ENCODE peak calls at places on chromosomes 3 and 15, in eight cellular contexts. Z, T, D, H, J, L, F and U are unnamed samples.

GRCh38 chr15:79168922-79169322 is 78.3 kb upstream of the RASGRF1 start:
- DNase-seq in Z (no peak), J (no peak), H (peak), F (peak), D (no peak), L (peak), T (no peak), U (no peak)

GRCh38 chr3:84175449-84175848 is 783.3 kb upstream of the CADM2 start:
- DNase-seq in D (no peak), H (no peak), Z (no peak), J (no peak), T (no peak), L (no peak), F (no peak), U (no peak)

GRCh38 chr15:60799885-60800728 is 321.2 kb upstream of the ICE2 start:
- DNase-seq in L (no peak), H (peak), J (peak), D (no peak), T (no peak), F (no peak), Z (no peak), U (peak)

GRCh38 chr3:105944721-105945120 is 75.9 kb upstream of the CBLB start:
- DNase-seq in L (peak), J (peak), D (no peak), Z (no peak), T (no peak), F (no peak), H (peak), U (peak)

GRCh38 chr15:84669726-84670125 is 11.7 kb upstream of the NMB start:
- DNase-seq in L (no peak), J (peak), D (no peak), H (peak), Z (no peak), F (no peak), T (no peak), U (no peak)

GRCh38 chr3:127110982-127111693 is 81.8 kb upstream of the PRR23E start:
- DNase-seq in F (no peak), Z (no peak), H (no peak), L (no peak), J (no peak), T (no peak), D (no peak), U (no peak)

GRCh38 chr15:85582719-85583089 is 202.3 kb downstream of the AKAP13 start:
- DNase-seq in D (peak), F (peak), T (peak), Z (peak), L (no peak), J (peak), H (peak), U (no peak)

GRCh38 chr3:143536817-143537535 is 311.3 kb downstream of the SLC9A9 start:
- DNase-seq in D (no peak), L (peak), J (peak), H (peak), F (no peak), T (no peak), Z (peak), U (peak)

GRCh38 chr3:60182697-60183096 is 1068.6 kb downstream of the FHIT start:
- DNase-seq in J (no peak), F (no peak), H (no peak), Z (no peak), L (no peak), D (no peak), T (no peak), U (no peak)

GRCh38 chr3:59982510-59982909 is 932.7 kb upstream of the CFAP20DC start:
- DNase-seq in J (no peak), Z (no peak), D (no peak), L (no peak), T (no peak), F (no peak), H (no peak), U (no peak)

GRCh38 chr3:141279074-141279945 is 47.7 kb downstream of the PXYLP1 start:
- DNase-seq in Z (no peak), F (no peak), L (peak), D (peak), J (peak), H (peak), T (no peak), U (peak)

GRCh38 chr3:192444096-192444790 is 283.1 kb downstream of the FGF12 start:
- DNase-seq in H (peak), F (peak), T (peak), J (peak), Z (peak), L (peak), D (peak), U (peak)

GRCh38 chr3:189806171-189806951 is 175.2 kb downstream of the TP63 start:
- DNase-seq in L (no peak), J (no peak), F (no peak), Z (no peak), D (no peak), H (peak), T (no peak), U (no peak)

GRCh38 chr3:31165399-31165860 is 271.0 kb upstream of the GADL1 start:
- DNase-seq in T (no peak), D (no peak), Z (no peak), H (peak), J (no peak), F (no peak), L (peak), U (peak)

GRCh38 chr3:10482631-10483363 is 22.6 kb downstream of the ATP2B2 start:
- DNase-seq in D (no peak), F (peak), H (no peak), Z (no peak), L (no peak), T (no peak), J (no peak), U (no peak)

GRCh38 chr3:185317674-185318073 is 45.3 kb upstream of the MAP3K13 start:
- DNase-seq in D (no peak), J (no peak), H (peak), F (no peak), L (peak), Z (no peak), T (no peak), U (peak)

GRCh38 chr15:98873441-98874218 is 134.0 kb downstream of the PGPEP1L start:
- DNase-seq in H (peak), T (no peak), J (peak), F (no peak), Z (no peak), D (no peak), L (peak), U (peak)

GRCh38 chr3:54527953-54528352 is 399.9 kb downstream of the LRTM1 start:
- DNase-seq in D (no peak), J (peak), L (peak), H (peak), Z (no peak), F (no peak), T (no peak), U (no peak)

GRCh38 chr3:172274906-172275305 is 173.3 kb downstream of the GHSR start:
- DNase-seq in D (no peak), Z (no peak), T (no peak), J (no peak), F (no peak), L (no peak), H (no peak), U (no peak)

GRCh38 chr3:40207796-40208195 is 101.7 kb upstream of the EIF1B start:
- DNase-seq in T (no peak), J (peak), D (no peak), F (no peak), H (peak), L (peak), Z (no peak), U (no peak)

GRCh38 chr15:77821188-77821958 is 188.7 kb upstream of the LINGO1 start:
- DNase-seq in D (peak), L (peak), T (peak), J (peak), F (no peak), Z (no peak), H (peak), U (peak)

GRCh38 chr3:129543156-129543790 is at the start of gene H1-8:
- DNase-seq in J (no peak), Z (no peak), L (no peak), T (no peak), H (no peak), F (no peak), D (no peak), U (no peak)

GRCh38 chr3:95719481-95719880 is 1094.9 kb upstream of the EPHA6 start:
- DNase-seq in T (no peak), H (no peak), F (no peak), L (no peak), D (no peak), Z (no peak), J (no peak), U (no peak)

GRCh38 chr3:29291262-29291981 is 10.6 kb downstream of the RBMS3 start:
- DNase-seq in L (no peak), H (peak), J (no peak), Z (no peak), T (no peak), D (no peak), F (no peak), U (no peak)

GRCh38 chr3:190554197-190554596 is 40.3 kb downstream of the IL1RAP start:
- DNase-seq in J (no peak), D (no peak), F (no peak), Z (no peak), H (no peak), T (no peak), L (no peak), U (no peak)

GRCh38 chr3:146404451-146404850 is 64.9 kb downstream of the PLSCR2 start:
- DNase-seq in T (no peak), J (peak), Z (no peak), D (no peak), F (no peak), H (no peak), L (no peak), U (no peak)

GRCh38 chr15:70127797-70128756 is 30.4 kb upstream of the TLE3 start:
- DNase-seq in D (no peak), J (peak), T (no peak), Z (no peak), H (no peak), L (no peak), F (no peak), U (no peak)

GRCh38 chr3:162489853-162490252 is 993.2 kb downstream of the OTOL1 start:
- DNase-seq in F (no peak), Z (no peak), H (no peak), L (peak), J (no peak), D (no peak), T (no peak), U (peak)
- TF ChIP-seq CTCF in F (no peak), Z (no peak), H (no peak), L (peak), J (no peak), D (no peak), T (no peak), U (peak)

GRCh38 chr3:128483657-128484403 is 9.2 kb downstream of the GATA2 start:
- DNase-seq in L (no peak), F (peak), D (no peak), T (no peak), Z (no peak), J (no peak), H (no peak), U (no peak)
- H3K4me3 ChIP-seq in L (peak), F (peak), D (peak), T (no peak), Z (peak), J (no peak), H (peak), U (no peak)

GRCh38 chr3:102224171-102224570 is 210.6 kb upstream of the ZPLD1 start:
- DNase-seq in J (peak), H (peak), Z (no peak), L (peak), T (peak), D (no peak), F (no peak), U (peak)
- TF ChIP-seq CTCF in J (peak), H (peak), Z (no peak), L (peak), T (peak), D (no peak), F (peak), U (peak)

GRCh38 chr3:194688946-194689345 is 3.3 kb downstream of the FAM43A start:
- DNase-seq in L (no peak), T (no peak), J (no peak), Z (no peak), F (no peak), H (no peak), D (no peak), U (no peak)

GRCh38 chr3:194690501-194691372 is 5.1 kb downstream of the FAM43A start:
- DNase-seq in H (no peak), D (no peak), Z (no peak), L (peak), F (no peak), J (peak), T (peak), U (peak)

GRCh38 chr3:194687638-194688206 is 2.0 kb downstream of the FAM43A start:
- DNase-seq in J (peak), T (peak), F (peak), L (peak), H (peak), D (peak), Z (peak), U (peak)

GRCh38 chr3:194688207-194688711 is 2.6 kb downstream of the FAM43A start:
- DNase-seq in D (peak), Z (peak), H (peak), J (no peak), F (peak), L (peak), T (no peak), U (peak)

DNA sequence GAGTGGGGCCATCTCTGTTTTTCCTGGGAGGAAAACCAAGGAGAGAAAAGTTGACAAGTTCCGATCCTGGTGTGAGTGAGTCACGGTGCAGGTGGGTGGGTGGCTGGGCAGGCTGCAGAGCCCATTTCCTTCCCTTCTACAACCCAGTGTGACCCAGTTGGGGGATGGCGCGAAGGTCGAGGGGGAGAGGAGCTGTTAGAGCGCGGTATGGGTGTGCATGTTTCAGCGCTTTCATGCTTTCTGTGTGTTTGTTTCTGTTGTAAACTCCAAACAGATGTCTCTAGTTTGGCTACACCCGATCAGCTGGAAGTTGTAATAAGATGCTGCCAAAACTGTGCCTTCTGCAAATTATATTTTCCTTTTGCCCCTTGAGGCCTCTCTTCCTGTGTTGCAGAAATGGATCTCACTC is 3.8 kb downstream of the FAM43A start:
- DNase-seq in L (peak), D (no peak), F (no peak), J (peak), H (peak), Z (peak), T (peak), U (peak)
- H3K4me3 ChIP-seq in L (peak), D (peak), F (peak), J (no peak), H (peak), Z (no peak), T (no peak), U (peak)

GRCh38 chr15:56102401-56102800 is 109.0 kb upstream of the NEDD4 start:
- DNase-seq in F (no peak), T (no peak), H (no peak), D (no peak), J (no peak), L (no peak), Z (no peak), U (no peak)

GRCh38 chr15:56099311-56099710 is 105.9 kb upstream of the NEDD4 start:
- DNase-seq in F (no peak), Z (no peak), L (no peak), H (no peak), J (no peak), T (no peak), D (no peak), U (no peak)

GRCh38 chr15:56095406-56095805 is 102.0 kb upstream of the NEDD4 start:
- DNase-seq in J (no peak), F (no peak), L (no peak), H (no peak), D (no peak), Z (no peak), T (no peak), U (no peak)

DNA sequence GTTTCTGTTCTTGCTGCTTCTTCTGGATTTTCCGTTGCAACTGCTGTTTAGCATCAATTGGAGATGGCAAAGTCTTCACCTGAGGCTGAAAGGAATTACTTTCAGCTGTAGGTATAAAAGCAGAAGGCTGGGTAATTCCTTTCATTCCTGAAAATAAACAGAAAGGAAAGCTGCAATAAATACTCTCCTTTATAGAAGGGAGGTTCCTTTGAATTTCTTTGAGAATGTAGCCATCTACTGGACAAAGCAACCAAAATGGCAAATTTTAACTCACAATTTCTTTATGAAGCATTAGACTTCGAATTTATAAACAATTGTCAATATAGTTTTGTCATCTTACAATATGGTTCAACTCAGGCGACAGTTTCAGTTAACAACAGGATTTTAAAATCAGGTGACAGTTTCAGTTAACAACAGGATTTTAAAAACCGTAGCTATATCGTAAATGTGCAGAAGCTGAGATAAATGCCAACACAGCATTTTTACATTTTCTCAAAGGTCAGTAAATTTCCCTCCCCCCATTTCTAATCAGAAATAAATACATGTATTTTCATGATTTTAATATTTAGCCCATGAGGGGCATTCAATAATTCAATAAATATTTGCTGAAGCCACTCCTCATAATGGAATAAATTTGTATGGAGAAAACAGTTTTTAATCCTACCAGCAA is 105.0 kb upstream of the NEDD4 start:
- DNase-seq in T (no peak), H (peak), L (no peak), D (no peak), Z (no peak), F (no peak), J (no peak), U (no peak)
- TF ChIP-seq CTCF in T (no peak), H (no peak), L (no peak), D (no peak), Z (no peak), F (no peak), J (no peak), U (no peak)

GRCh38 chr3:186963636-186964035 is 33.3 kb downstream of the ST6GAL1 start:
- DNase-seq in F (no peak), L (no peak), T (no peak), D (no peak), Z (no peak), H (no peak), J (no peak), U (no peak)
- H3K4me3 ChIP-seq in F (no peak), L (no peak), T (no peak), D (no peak), Z (no peak), H (no peak), J (no peak), U (no peak)

GRCh38 chr3:45596290-45596791 is 1.8 kb downstream of the LIMD1 start:
- DNase-seq in L (no peak), H (no peak), D (no peak), J (no peak), Z (no peak), T (peak), F (no peak), U (no peak)

GRCh38 chr3:45592405-45592804 is 2.1 kb upstream of the LIMD1 start:
- DNase-seq in D (no peak), Z (no peak), J (no peak), L (no peak), F (no peak), T (no peak), H (no peak), U (no peak)

GRCh38 chr3:45592830-45593707 is 1.5 kb upstream of the LIMD1 start:
- DNase-seq in F (peak), Z (peak), D (peak), L (peak), T (peak), H (peak), J (peak), U (peak)

GRCh38 chr3:45595364-45596154 is 1.0 kb downstream of the LIMD1 start:
- DNase-seq in L (no peak), D (no peak), H (peak), T (peak), Z (no peak), J (peak), F (no peak), U (no peak)

GRCh38 chr3:45593708-45594601 is 596 bp upstream of the LIMD1 start:
- DNase-seq in J (peak), D (peak), L (peak), Z (peak), H (peak), F (peak), T (peak), U (peak)
- TF ChIP-seq CTCF in J (no peak), D (no peak), L (no peak), Z (peak), H (no peak), F (no peak), T (no peak), U (no peak)

DNA sequence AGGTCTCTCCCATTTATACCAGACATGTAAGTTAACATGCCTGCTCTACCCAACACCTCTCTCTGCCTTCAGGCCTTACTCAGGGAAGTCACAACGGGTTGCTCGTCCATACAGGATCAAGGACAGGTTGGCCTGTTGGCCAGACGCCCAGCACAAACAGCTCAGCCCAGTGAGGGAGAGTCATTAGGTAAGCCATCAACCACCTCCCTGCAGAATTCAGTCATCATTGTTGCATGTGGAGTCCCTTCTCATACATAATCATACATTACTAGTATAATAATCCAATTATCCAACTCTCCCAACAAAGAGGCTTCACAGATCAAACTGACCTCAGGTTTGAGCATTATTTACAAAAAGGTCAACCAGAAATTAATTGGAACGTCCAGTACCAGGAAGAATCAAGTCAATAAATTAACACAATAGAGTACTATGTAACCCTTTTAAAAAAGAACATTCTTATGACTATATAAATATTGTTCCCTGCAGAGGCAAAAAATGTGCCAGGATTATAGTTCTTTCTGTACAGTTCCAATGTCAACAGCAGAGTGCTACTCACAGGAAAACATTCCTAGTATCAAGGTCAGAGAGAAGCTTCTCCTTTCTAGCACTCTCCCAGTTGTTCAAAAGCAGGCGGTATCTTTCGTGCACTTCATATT is 33.2 kb downstream of the HOMER2 start:
- DNase-seq in J (no peak), D (peak), T (no peak), H (no peak), Z (peak), L (no peak), F (peak), U (no peak)
- H3K4me3 ChIP-seq in J (no peak), D (no peak), T (no peak), H (no peak), Z (no peak), L (no peak), F (no peak), U (no peak)

GRCh38 chr15:80619677-80620076 is 75.4 kb upstream of the ABHD17C start:
- DNase-seq in D (no peak), L (peak), T (no peak), F (no peak), H (peak), Z (no peak), J (peak), U (no peak)
- TF ChIP-seq CTCF in D (no peak), L (peak), T (peak), F (peak), H (peak), Z (no peak), J (peak), U (peak)